ENCODE peak calls at places on chromosomes 13 and 19, in nine cellular contexts. One of them, this sample, is unnamed.

GRCh38 chr19:3114811-3115210 is 20.6 kb downstream of the GNA11 start:
- DNase-seq in uterus: no peak
- DNase-seq in heart right ventricle: no peak
- DNase-seq in fibroblast of lung: no peak
- DNase-seq in effector memory CD4-positive, alpha-beta T cell: no peak
- DNase-seq in Karpas-422: no peak
- DNase-seq in left ventricle myocardium inferior: no peak
- DNase-seq in RWPE2: no peak
- DNase-seq in Peyer's patch: no peak
- DNase-seq in this sample: no peak

GRCh38 chr19:55312621-55313117 is 12.5 kb downstream of the TMEM150B start:
- DNase-seq in uterus: no peak
- DNase-seq in heart right ventricle: no peak
- DNase-seq in fibroblast of lung: no peak
- DNase-seq in effector memory CD4-positive, alpha-beta T cell: no peak
- DNase-seq in Karpas-422: no peak
- DNase-seq in left ventricle myocardium inferior: no peak
- DNase-seq in RWPE2: no peak
- DNase-seq in Peyer's patch: no peak
- DNase-seq in this sample: no peak

GRCh38 chr13:59356607-59357006 is 807.1 kb downstream of the DIAPH3 start:
- DNase-seq in uterus: peak; percentile 31
- DNase-seq in heart right ventricle: peak; percentile 86
- DNase-seq in fibroblast of lung: peak; percentile 55
- DNase-seq in effector memory CD4-positive, alpha-beta T cell: no peak
- DNase-seq in Karpas-422: no peak
- DNase-seq in left ventricle myocardium inferior: peak; percentile 89
- DNase-seq in RWPE2: no peak
- DNase-seq in Peyer's patch: no peak
- DNase-seq in this sample: peak; percentile 62

GRCh38 chr13:105414639-105415038 is 1120.8 kb downstream of the EFNB2 start:
- DNase-seq in uterus: no peak
- DNase-seq in heart right ventricle: no peak
- DNase-seq in fibroblast of lung: no peak
- DNase-seq in effector memory CD4-positive, alpha-beta T cell: no peak
- DNase-seq in Karpas-422: no peak
- DNase-seq in left ventricle myocardium inferior: no peak
- DNase-seq in RWPE2: no peak
- DNase-seq in Peyer's patch: no peak
- DNase-seq in this sample: no peak

GRCh38 chr13:40433577-40433976 is 232.9 kb downstream of the FOXO1 start:
- DNase-seq in uterus: no peak
- DNase-seq in heart right ventricle: no peak
- DNase-seq in fibroblast of lung: no peak
- DNase-seq in effector memory CD4-positive, alpha-beta T cell: peak; percentile 21
- DNase-seq in Karpas-422: peak; percentile 89
- DNase-seq in left ventricle myocardium inferior: no peak
- DNase-seq in RWPE2: no peak
- DNase-seq in Peyer's patch: peak; percentile 78
- DNase-seq in this sample: no peak

GRCh38 chr19:32809754-32810153 is 59.8 kb downstream of the SLC7A9 start:
- DNase-seq in uterus: no peak
- DNase-seq in heart right ventricle: no peak
- DNase-seq in fibroblast of lung: no peak
- DNase-seq in effector memory CD4-positive, alpha-beta T cell: no peak
- DNase-seq in Karpas-422: no peak
- DNase-seq in left ventricle myocardium inferior: no peak
- DNase-seq in RWPE2: no peak
- DNase-seq in Peyer's patch: no peak
- DNase-seq in this sample: no peak

GRCh38 chr13:26517931-26518330 is 39.6 kb upstream of the WASF3 start:
- DNase-seq in uterus: no peak
- DNase-seq in heart right ventricle: no peak
- DNase-seq in fibroblast of lung: no peak
- DNase-seq in effector memory CD4-positive, alpha-beta T cell: no peak
- DNase-seq in Karpas-422: no peak
- DNase-seq in left ventricle myocardium inferior: no peak
- DNase-seq in RWPE2: no peak
- DNase-seq in Peyer's patch: no peak
- DNase-seq in this sample: no peak

GRCh38 chr19:35048911-35049411 is 7.4 kb downstream of the HPN start:
- DNase-seq in uterus: no peak
- DNase-seq in heart right ventricle: peak; percentile 70
- DNase-seq in fibroblast of lung: no peak
- DNase-seq in effector memory CD4-positive, alpha-beta T cell: no peak
- DNase-seq in Karpas-422: no peak
- DNase-seq in left ventricle myocardium inferior: peak; percentile 75
- DNase-seq in RWPE2: no peak
- DNase-seq in Peyer's patch: no peak
- DNase-seq in this sample: peak; percentile 82

GRCh38 chr13:110887242-110887954 is 27.5 kb downstream of the ANKRD10 start:
- DNase-seq in uterus: no peak
- DNase-seq in heart right ventricle: no peak
- DNase-seq in fibroblast of lung: no peak
- DNase-seq in effector memory CD4-positive, alpha-beta T cell: no peak
- DNase-seq in Karpas-422: no peak
- DNase-seq in left ventricle myocardium inferior: no peak
- DNase-seq in RWPE2: no peak
- DNase-seq in Peyer's patch: no peak
- DNase-seq in this sample: no peak

GRCh38 chr13:102089177-102089576 is 312.7 kb downstream of the FGF14 start:
- DNase-seq in uterus: no peak
- DNase-seq in heart right ventricle: no peak
- DNase-seq in fibroblast of lung: no peak
- DNase-seq in effector memory CD4-positive, alpha-beta T cell: no peak
- DNase-seq in Karpas-422: no peak
- DNase-seq in left ventricle myocardium inferior: no peak
- DNase-seq in RWPE2: no peak
- DNase-seq in Peyer's patch: no peak
- DNase-seq in this sample: no peak

GRCh38 chr13:90485441-90485840 is 862.0 kb upstream of the MIR17HG start:
- DNase-seq in uterus: no peak
- DNase-seq in heart right ventricle: no peak
- DNase-seq in fibroblast of lung: peak; percentile 92
- DNase-seq in effector memory CD4-positive, alpha-beta T cell: no peak
- DNase-seq in Karpas-422: no peak
- DNase-seq in left ventricle myocardium inferior: no peak
- DNase-seq in RWPE2: no peak
- DNase-seq in Peyer's patch: no peak
- DNase-seq in this sample: no peak

GRCh38 chr19:50025794-50026549 is at the start of gene ZNF473:
- DNase-seq in uterus: peak; percentile 93
- DNase-seq in heart right ventricle: peak; percentile 93
- DNase-seq in fibroblast of lung: peak; percentile 94
- DNase-seq in effector memory CD4-positive, alpha-beta T cell: peak; percentile 92
- DNase-seq in Karpas-422: peak; percentile 99
- DNase-seq in left ventricle myocardium inferior: peak; percentile 94
- DNase-seq in RWPE2: peak; percentile 93
- DNase-seq in Peyer's patch: peak; percentile 95
- DNase-seq in this sample: peak; percentile 96

GRCh38 chr19:50026550-50026906 is 723 bp downstream of the ZNF473 start:
- DNase-seq in uterus: no peak
- DNase-seq in heart right ventricle: no peak
- DNase-seq in fibroblast of lung: no peak
- DNase-seq in effector memory CD4-positive, alpha-beta T cell: no peak
- DNase-seq in Karpas-422: no peak
- DNase-seq in left ventricle myocardium inferior: no peak
- DNase-seq in RWPE2: no peak
- DNase-seq in Peyer's patch: no peak
- DNase-seq in this sample: no peak

GRCh38 chr19:50022823-50023222 is 2.3 kb downstream of the VRK3 start:
- DNase-seq in uterus: no peak
- DNase-seq in heart right ventricle: no peak
- DNase-seq in fibroblast of lung: no peak
- DNase-seq in effector memory CD4-positive, alpha-beta T cell: no peak
- DNase-seq in Karpas-422: no peak
- DNase-seq in left ventricle myocardium inferior: no peak
- DNase-seq in RWPE2: no peak
- DNase-seq in Peyer's patch: no peak
- DNase-seq in this sample: no peak

GRCh38 chr19:50025022-50025793 is at the start of gene VRK3:
- DNase-seq in uterus: peak; percentile 99
- DNase-seq in heart right ventricle: peak; percentile 99
- DNase-seq in fibroblast of lung: peak; percentile 99
- DNase-seq in effector memory CD4-positive, alpha-beta T cell: peak; percentile 99
- DNase-seq in Karpas-422: peak; percentile 100
- DNase-seq in left ventricle myocardium inferior: peak; percentile 98
- DNase-seq in RWPE2: peak; percentile 99
- DNase-seq in Peyer's patch: peak; percentile 98
- DNase-seq in this sample: peak; percentile 99

DNA sequence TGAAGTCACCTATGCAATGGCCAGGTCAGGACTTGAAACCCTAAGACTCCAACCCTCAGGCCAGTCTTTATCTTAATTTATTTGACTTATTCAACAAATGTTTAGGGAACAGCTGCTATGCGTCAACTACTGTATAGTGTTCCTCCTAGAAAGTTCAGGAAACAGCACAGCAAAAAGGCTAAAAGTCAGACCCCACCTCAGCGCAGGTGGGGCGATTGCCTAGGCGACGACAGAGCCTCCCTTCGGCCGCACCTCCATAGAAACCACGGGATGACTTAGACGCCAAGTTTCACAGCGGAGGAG is 502 bp downstream of the VRK3 start:
- DNase-seq in uterus: no peak
- DNase-seq in heart right ventricle: no peak
- DNase-seq in fibroblast of lung: no peak
- DNase-seq in effector memory CD4-positive, alpha-beta T cell: no peak
- DNase-seq in Karpas-422: no peak
- DNase-seq in left ventricle myocardium inferior: no peak
- DNase-seq in RWPE2: no peak
- DNase-seq in Peyer's patch: no peak
- DNase-seq in this sample: no peak
- H3K4me1 ChIP-seq in uterus: no peaks in the 10 kb centered on the region
- H3K4me1 ChIP-seq in heart right ventricle: peaks cover 5% of the 10 kb centered on the region
- H3K4me1 ChIP-seq in fibroblast of lung: no peaks in the 10 kb centered on the region
- H3K4me1 ChIP-seq in effector memory CD4-positive, alpha-beta T cell: peaks cover 15% of the 10 kb centered on the region
- H3K4me1 ChIP-seq in Karpas-422: peaks cover 29% of the 10 kb centered on the region
- H3K4me1 ChIP-seq in left ventricle myocardium inferior: peaks cover 46% of the 10 kb centered on the region
- H3K4me1 ChIP-seq in RWPE2: no peaks in the 10 kb centered on the region
- H3K4me1 ChIP-seq in Peyer's patch: peaks cover 11% of the 10 kb centered on the region
- H3K4me1 ChIP-seq in this sample: no peaks in the 10 kb centered on the region

DNA sequence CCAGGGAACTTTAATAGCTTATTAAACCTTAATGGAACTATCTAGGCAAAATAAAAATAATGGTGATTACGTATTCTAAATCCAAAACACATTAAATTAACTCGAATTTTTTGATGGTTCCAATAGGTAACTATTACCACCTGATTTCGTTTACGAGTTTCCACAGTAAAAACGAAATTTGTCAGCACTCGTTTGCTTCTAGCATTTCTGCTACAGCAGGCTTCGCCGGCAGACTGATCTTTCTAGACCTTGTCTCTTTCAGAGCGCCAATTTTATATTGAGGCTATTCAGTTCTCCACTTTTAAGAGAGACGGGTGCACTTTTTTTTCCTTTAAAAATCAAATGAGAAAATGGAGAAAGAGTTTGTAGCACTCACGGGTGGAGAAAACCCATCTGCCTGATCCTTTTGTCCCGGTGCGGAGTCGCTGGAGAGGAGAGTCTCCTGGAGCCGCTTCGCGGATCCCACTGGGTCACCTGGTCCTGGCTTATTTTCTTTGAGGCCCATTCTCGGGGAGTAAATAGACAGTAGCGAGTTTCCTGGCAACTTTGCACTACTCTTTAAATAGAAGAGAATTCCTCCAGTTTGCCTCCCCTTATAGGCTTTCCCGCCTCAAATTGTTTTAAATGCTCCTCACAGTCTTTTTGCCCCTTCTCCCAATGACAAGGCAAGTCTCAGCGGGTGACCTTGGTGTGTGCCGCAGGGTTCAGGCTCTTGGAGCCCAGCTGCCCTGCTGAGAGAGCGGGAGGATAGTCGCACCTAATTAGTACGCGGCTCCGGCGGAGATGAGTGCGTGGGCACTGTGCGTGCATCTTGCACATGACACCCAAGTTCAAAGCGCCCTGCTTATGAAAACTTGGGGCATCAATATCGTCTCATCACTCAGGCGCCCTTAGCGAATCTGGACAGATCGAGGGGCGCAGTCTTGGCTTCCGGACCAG is 117.0 kb downstream of the KCNRG start:
- DNase-seq in uterus: no peak
- DNase-seq in heart right ventricle: no peak
- DNase-seq in fibroblast of lung: no peak
- DNase-seq in effector memory CD4-positive, alpha-beta T cell: no peak
- DNase-seq in Karpas-422: no peak
- DNase-seq in left ventricle myocardium inferior: no peak
- DNase-seq in RWPE2: no peak
- DNase-seq in Peyer's patch: no peak
- DNase-seq in this sample: no peak
- H3K4me1 ChIP-seq in uterus: no peaks in the 10 kb centered on the region
- H3K4me1 ChIP-seq in heart right ventricle: no peaks in the 10 kb centered on the region
- H3K4me1 ChIP-seq in fibroblast of lung: peaks cover 3% of the 10 kb centered on the region
- H3K4me1 ChIP-seq in effector memory CD4-positive, alpha-beta T cell: peaks cover 50% of the 10 kb centered on the region
- H3K4me1 ChIP-seq in Karpas-422: peaks cover 44% of the 10 kb centered on the region
- H3K4me1 ChIP-seq in left ventricle myocardium inferior: peaks cover 32% of the 10 kb centered on the region
- H3K4me1 ChIP-seq in RWPE2: peaks cover 7% of the 10 kb centered on the region
- H3K4me1 ChIP-seq in Peyer's patch: peaks cover 33% of the 10 kb centered on the region
- H3K4me1 ChIP-seq in this sample: no peaks in the 10 kb centered on the region

DNA sequence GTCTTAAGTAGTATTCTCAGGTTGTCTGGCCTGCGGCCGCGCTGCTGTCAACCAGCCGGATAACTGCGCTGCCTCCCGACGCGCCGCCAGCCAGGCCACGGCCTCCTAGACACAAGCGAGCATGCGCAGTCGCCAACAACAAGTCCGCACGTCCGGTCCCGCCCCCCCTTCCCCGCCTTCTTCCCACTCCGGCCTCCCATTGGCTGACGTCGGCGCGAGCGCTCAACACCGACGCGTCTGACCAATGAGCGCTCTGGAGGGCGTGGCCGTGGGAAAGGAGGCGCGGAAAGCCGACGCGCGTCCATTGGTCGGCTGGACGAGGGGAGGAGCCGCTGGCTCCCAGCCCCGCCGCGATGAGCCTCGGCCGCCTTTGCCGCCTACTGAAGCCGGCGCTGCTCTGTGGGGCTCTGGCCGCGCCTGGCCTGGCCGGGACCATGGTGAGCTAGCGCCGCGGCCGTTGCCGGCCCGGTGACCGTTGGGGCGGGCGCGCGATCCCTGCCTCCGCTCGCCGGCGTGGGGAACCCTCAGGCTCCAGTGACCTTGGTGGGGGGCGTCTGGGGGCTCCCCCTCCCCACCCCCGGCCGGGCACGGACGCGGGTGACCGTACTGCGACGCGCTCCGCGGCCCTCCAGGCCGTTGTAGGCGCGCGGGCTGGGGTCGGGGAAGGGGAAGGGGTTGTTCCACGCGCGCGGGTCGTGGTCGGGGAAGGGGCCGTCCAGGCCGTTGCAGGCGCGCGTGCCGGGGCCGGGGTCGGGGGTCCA is at the start of gene GPX4:
- DNase-seq in uterus: peak; percentile 99
- DNase-seq in heart right ventricle: peak; percentile 99
- DNase-seq in fibroblast of lung: peak; percentile 98
- DNase-seq in effector memory CD4-positive, alpha-beta T cell: peak; percentile 96
- DNase-seq in Karpas-422: peak; percentile 100
- DNase-seq in left ventricle myocardium inferior: peak; percentile 99
- DNase-seq in RWPE2: peak; percentile 98
- DNase-seq in Peyer's patch: peak; percentile 99
- DNase-seq in this sample: peak; percentile 100
- H3K4me1 ChIP-seq in uterus: peaks cover 16% of the 10 kb centered on the region
- H3K4me1 ChIP-seq in heart right ventricle: peaks cover 30% of the 10 kb centered on the region
- H3K4me1 ChIP-seq in fibroblast of lung: peaks cover 19% of the 10 kb centered on the region
- H3K4me1 ChIP-seq in effector memory CD4-positive, alpha-beta T cell: peaks cover 27% of the 10 kb centered on the region
- H3K4me1 ChIP-seq in Karpas-422: peaks cover 43% of the 10 kb centered on the region
- H3K4me1 ChIP-seq in left ventricle myocardium inferior: peaks cover 83% of the 10 kb centered on the region
- H3K4me1 ChIP-seq in RWPE2: peaks cover 25% of the 10 kb centered on the region
- H3K4me1 ChIP-seq in Peyer's patch: peaks cover 33% of the 10 kb centered on the region
- H3K4me1 ChIP-seq in this sample: peaks cover 9% of the 10 kb centered on the region

GRCh38 chr19:39400997-39401548 is 5.6 kb upstream of the ZFP36 start:
- DNase-seq in uterus: no peak
- DNase-seq in heart right ventricle: no peak
- DNase-seq in fibroblast of lung: no peak
- DNase-seq in effector memory CD4-positive, alpha-beta T cell: no peak
- DNase-seq in Karpas-422: peak; percentile 59
- DNase-seq in left ventricle myocardium inferior: no peak
- DNase-seq in RWPE2: no peak
- DNase-seq in Peyer's patch: no peak
- DNase-seq in this sample: no peak
- H3K4me1 ChIP-seq in uterus: peaks cover 16% of the 10 kb centered on the region
- H3K4me1 ChIP-seq in heart right ventricle: peaks cover 16% of the 10 kb centered on the region
- H3K4me1 ChIP-seq in fibroblast of lung: peaks cover 37% of the 10 kb centered on the region
- H3K4me1 ChIP-seq in effector memory CD4-positive, alpha-beta T cell: peaks cover 69% of the 10 kb centered on the region
- H3K4me1 ChIP-seq in Karpas-422: peaks cover 54% of the 10 kb centered on the region
- H3K4me1 ChIP-seq in left ventricle myocardium inferior: peaks cover 72% of the 10 kb centered on the region
- H3K4me1 ChIP-seq in RWPE2: peaks cover 39% of the 10 kb centered on the region
- H3K4me1 ChIP-seq in Peyer's patch: peaks cover 51% of the 10 kb centered on the region
- H3K4me1 ChIP-seq in this sample: no peaks in the 10 kb centered on the region